ENCODE peak calls at places on chromosomes 6 and 20, in four cellular contexts. S is colonic mucosa; Y is AG04450; N is CD4-positive, CD25-positive, alpha-beta regulatory T cell. F is an unnamed sample.

GRCh38 chr20:11544029-11544678 is 373.5 kb upstream of the BTBD3 start:
- DNase-seq in S (peak), Y (peak), N (no peak), F (peak)

GRCh38 chr20:23361108-23361650 is 803 bp upstream of the GZF1 start:
- DNase-seq in S (peak), Y (no peak), N (no peak), F (no peak)

GRCh38 chr6:36912583-36912982 is 26.8 kb downstream of the C6orf89 start:
- DNase-seq in S (no peak), Y (peak), N (peak), F (peak)

GRCh38 chr20:1860446-1860845 is 34.8 kb upstream of the SIRPA start:
- DNase-seq in S (no peak), Y (no peak), N (no peak), F (peak)

GRCh38 chr20:38617011-38617829 is 15.6 kb downstream of the ARHGAP40 start:
- DNase-seq in S (no peak), Y (no peak), N (no peak), F (no peak)

GRCh38 chr6:68240731-68241130 is 394.4 kb upstream of the ADGRB3 start:
- DNase-seq in S (no peak), Y (no peak), N (no peak), F (no peak)

GRCh38 chr20:58593880-58594473 is 57.1 kb upstream of the STX16 start:
- DNase-seq in S (no peak), Y (no peak), N (no peak), F (no peak)

GRCh38 chr6:97361286-97361685 is 78.3 kb upstream of the MMS22L start:
- DNase-seq in S (no peak), Y (no peak), N (no peak), F (no peak)

GRCh38 chr6:17656644-17657043 is 50.1 kb downstream of the NUP153 start:
- DNase-seq in S (no peak), Y (no peak), N (no peak), F (no peak)

GRCh38 chr20:40776702-40777457 is 87.8 kb upstream of the MAFB start:
- DNase-seq in S (no peak), Y (no peak), N (no peak), F (no peak)

GRCh38 chr6:142843344-142843743 is 101.6 kb downstream of the HIVEP2 start:
- DNase-seq in S (no peak), Y (no peak), N (no peak), F (no peak)

GRCh38 chr6:161257778-161258457 is 15.9 kb downstream of the AGPAT4 start:
- DNase-seq in S (no peak), Y (peak), N (no peak), F (no peak)

GRCh38 chr20:23086056-23086551 is at the start of gene CD93:
- DNase-seq in S (no peak), Y (no peak), N (no peak), F (no peak)

GRCh38 chr20:25220021-25220730 is 24.7 kb downstream of the ENTPD6 start:
- DNase-seq in S (no peak), Y (no peak), N (no peak), F (peak)

GRCh38 chr6:113598786-113599185 is 258.4 kb upstream of the MARCKS start:
- DNase-seq in S (no peak), Y (no peak), N (no peak), F (no peak)

GRCh38 chr6:7261030-7261841 is 51.8 kb downstream of the SSR1 start:
- DNase-seq in S (peak), Y (peak), N (no peak), F (peak)

GRCh38 chr6:150667977-150668716 is 68.5 kb downstream of the PLEKHG1 start:
- DNase-seq in S (peak), Y (peak), N (no peak), F (peak)